ENCODE peak calls at places on chromosomes 2 and 18, in five cellular contexts. G, M, C, P and X are unnamed samples.

GRCh38 chr2:173555833-173556232 is 201.2 kb downstream of the CDCA7 start:
- DNase-seq in G (peak), M (peak), C (peak), P (no peak), X (no peak)

GRCh38 chr2:100198461-100199230 is 56.3 kb upstream of the AFF3 start:
- DNase-seq in G (peak), M (no peak), C (no peak), P (no peak), X (no peak)

GRCh38 chr18:46471809-46472498 is 185.1 kb downstream of the LOXHD1 start:
- DNase-seq in G (no peak), M (no peak), C (no peak), P (no peak), X (peak)

GRCh38 chr2:234797566-234798250 is 154.1 kb upstream of the SH3BP4 start:
- DNase-seq in G (peak), M (no peak), C (no peak), P (no peak), X (no peak)

GRCh38 chr2:98761267-98761781 is 30.4 kb upstream of the MGAT4A start:
- DNase-seq in G (no peak), M (peak), C (no peak), P (no peak), X (no peak)

GRCh38 chr2:98835831-98836385 is 100.1 kb downstream of the CRACDL start:
- DNase-seq in G (no peak), M (no peak), C (no peak), P (no peak), X (no peak)

GRCh38 chr2:216312441-216312840 is 59.8 kb downstream of the MARCHF4 start:
- DNase-seq in G (peak), M (no peak), C (peak), P (no peak), X (no peak)

GRCh38 chr2:196125596-196125995 is 45.8 kb downstream of the STK17B start:
- DNase-seq in G (peak), M (no peak), C (peak), P (no peak), X (no peak)

GRCh38 chr2:45680351-45680967 is 29.0 kb downstream of the PRKCE start:
- DNase-seq in G (no peak), M (no peak), C (no peak), P (no peak), X (no peak)

GRCh38 chr2:232568161-232568560 is 17.7 kb downstream of the EIF4E2 start:
- DNase-seq in G (peak), M (no peak), C (peak), P (no peak), X (no peak)

GRCh38 chr2:162989507-162989906 is 150.9 kb upstream of the KCNH7 start:
- DNase-seq in G (no peak), M (peak), C (no peak), P (no peak), X (no peak)

GRCh38 chr2:8413589-8414135 is 268.2 kb upstream of the ID2 start:
- DNase-seq in G (no peak), M (no peak), C (no peak), P (no peak), X (no peak)

GRCh38 chr2:70558195-70558808 is 4.7 kb upstream of the TGFA start:
- DNase-seq in G (no peak), M (no peak), C (no peak), P (no peak), X (no peak)